ENCODE peak calls at places on chromosome 14, in five cellular contexts. K is fibroblast of mammary gland; E is activated CD4-positive, alpha-beta T cell treated with anti-CD3 and anti-CD28 coated beads for 24 hours; M is activated naive CD4-positive, alpha-beta T cell treated with anti-CD3 and anti-CD28 coated beads, Interleukin-2, amount 10 ng/mL, durations not matched to agents 7 days and 5 days; F is stimulated activated CD8-positive, alpha-beta memory T cell treated with anti-CD3 and anti-CD28 coated beads, Interleukin-4, amount 100 ng/mL, for 48 hours. S is an unnamed sample.

GRCh38 chr14:74018029-74018703 is 922 bp downstream of the ENTPD5 start:
- DNase-seq in K (peak; percentile 82), E (no peak), M (no peak), F (no peak), S (no peak)

GRCh38 chr14:98171654-98172053 is 1100.3 kb downstream of the BCL11B start:
- DNase-seq in K (no peak), E (no peak), M (no peak), F (peak; percentile 52), S (no peak)

GRCh38 chr14:26522985-26523384 is 74.8 kb downstream of the NOVA1 start:
- DNase-seq in K (peak; percentile 88), E (no peak), M (no peak), F (no peak), S (no peak)

GRCh38 chr14:76267322-76268012 is 108.5 kb upstream of the ESRRB start:
- DNase-seq in K (peak; percentile 42), E (no peak), M (peak; percentile 46), F (peak; percentile 34), S (no peak)

GRCh38 chr14:89720741-89721315 is 233.7 kb downstream of the EFCAB11 start:
- DNase-seq in K (no peak), E (no peak), M (peak; percentile 83), F (peak; percentile 71), S (no peak)

GRCh38 chr14:77151918-77152588 is 10.5 kb upstream of the ZDHHC22 start:
- DNase-seq in K (peak; percentile 23), E (no peak), M (no peak), F (no peak), S (no peak)

GRCh38 chr14:36207500-36207899 is 31.0 kb upstream of the PTCSC3 start:
- DNase-seq in K (peak; percentile 22), E (no peak), M (no peak), F (no peak), S (no peak)

GRCh38 chr14:71582705-71583104 is 349.5 kb upstream of the RGS6 start:
- DNase-seq in K (peak; percentile 57), E (no peak), M (no peak), F (no peak), S (no peak)

GRCh38 chr14:74245292-74245691 is 6.0 kb downstream of the VSX2 start:
- DNase-seq in K (no peak), E (no peak), M (no peak), F (no peak), S (no peak)

GRCh38 chr14:23121401-23121800 is 2.3 kb upstream of the CEBPE start:
- DNase-seq in K (peak; percentile 62), E (no peak), M (no peak), F (peak; percentile 36), S (no peak)

GRCh38 chr14:83483063-83483462 is 1949.4 kb upstream of the SEL1L start:
- DNase-seq in K (peak; percentile 8), E (no peak), M (no peak), F (no peak), S (no peak)

GRCh38 chr14:67420102-67420739 is 8.3 kb upstream of the PLEK2 start:
- DNase-seq in K (no peak), E (no peak), M (peak; percentile 62), F (peak; percentile 70), S (peak; percentile 20)

GRCh38 chr14:81401420-81402122 is 1.4 kb upstream of the STON2 start:
- DNase-seq in K (peak; percentile 97), E (no peak), M (no peak), F (no peak), S (no peak)

GRCh38 chr14:28756896-28757570 is 9.6 kb upstream of the FOXG1 start:
- DNase-seq in K (peak; percentile 68), E (no peak), M (no peak), F (no peak), S (peak; percentile 75)